ENCODE peak calls at places on chromosomes 4 and X, in ten cellular contexts. O, Q, H, A, V, C, R, L, Z and X are unnamed samples.

GRCh38 chr4:136369073-136369472 is 1163.2 kb downstream of the PCDH18 start:
- DNase-seq in R (no peak), L (no peak), V (no peak), Q (no peak), C (no peak), A (peak), O (no peak), Z (no peak), H (no peak), X (no peak)

GRCh38 chr4:158094413-158095110 is 78.3 kb downstream of the GASK1B start:
- DNase-seq in C (no peak), V (peak), Q (no peak), Z (no peak), L (no peak), O (no peak), A (peak), R (no peak), H (no peak), X (no peak)

GRCh38 chr4:84916233-84916632 is 50.3 kb downstream of the WDFY3 start:
- DNase-seq in Q (no peak), O (no peak), V (no peak), R (no peak), H (no peak), Z (no peak), L (no peak), C (no peak), A (no peak), X (no peak)

GRCh38 chrX:34734383-34734782 is 77.3 kb upstream of the TMEM47 start:
- DNase-seq in A (peak), Q (no peak), R (no peak), H (no peak), C (no peak), L (no peak), O (no peak), V (no peak), Z (no peak), X (no peak)

GRCh38 chr4:37625499-37625898 is 60.7 kb downstream of the RELL1 start:
- DNase-seq in V (no peak), C (no peak), Q (no peak), H (no peak), Z (no peak), L (no peak), R (no peak), O (no peak), A (no peak), X (no peak)

GRCh38 chrX:42934020-42934701 is 156.2 kb upstream of the PPP1R2C start:
- DNase-seq in C (no peak), L (peak), A (no peak), V (no peak), H (no peak), O (no peak), Q (peak), Z (peak), R (no peak), X (no peak)

GRCh38 chr4:45638641-45639040 is 485.2 kb downstream of the GABRG1 start:
- DNase-seq in L (no peak), C (no peak), Z (no peak), Q (no peak), H (no peak), R (no peak), A (no peak), V (no peak), O (no peak), X (no peak)

GRCh38 chr4:26204911-26205368 is 115.9 kb upstream of the RBPJ start:
- DNase-seq in Q (peak), L (no peak), C (peak), A (no peak), H (peak), Z (no peak), V (no peak), O (peak), R (no peak), X (no peak)

GRCh38 chrX:115560978-115561604 is at the start of gene PLS3:
- DNase-seq in O (peak), L (no peak), C (peak), H (peak), R (peak), V (peak), Q (no peak), Z (no peak), A (peak), X (peak)

GRCh38 chr4:171162478-171162877 is 650.7 kb upstream of the GALNTL6 start:
- DNase-seq in O (no peak), C (no peak), R (no peak), L (no peak), Z (no peak), H (no peak), V (no peak), A (no peak), Q (no peak), X (no peak)

GRCh38 chrX:9071031-9071650 is 37.2 kb upstream of the FAM9B start:
- DNase-seq in Q (no peak), R (no peak), V (no peak), A (peak), H (no peak), O (no peak), C (no peak), Z (no peak), L (no peak), X (no peak)

GRCh38 chr4:26058537-26058936 is 144.5 kb downstream of the SMIM20 start:
- DNase-seq in H (no peak), A (no peak), L (peak), V (no peak), O (no peak), Q (no peak), R (no peak), Z (no peak), C (no peak), X (peak)

GRCh38 chr4:73388887-73389286 is 15.2 kb upstream of the ALB start:
- DNase-seq in O (no peak), Z (no peak), L (no peak), V (no peak), R (no peak), C (no peak), Q (no peak), H (no peak), A (no peak), X (no peak)

GRCh38 chr4:10085386-10085785 is 31.2 kb downstream of the WDR1 start:
- DNase-seq in V (no peak), O (no peak), H (peak), C (no peak), R (peak), A (no peak), Z (no peak), L (no peak), Q (no peak), X (no peak)

GRCh38 chr4:83171640-83172039 is 57.1 kb upstream of the PLAC8 start:
- DNase-seq in V (no peak), O (no peak), Q (peak), H (no peak), Z (no peak), R (no peak), C (no peak), A (no peak), L (no peak), X (no peak)

GRCh38 chrX:35726176-35726575 is 72.0 kb upstream of the MAGEB16 start:
- DNase-seq in H (no peak), Q (peak), Z (no peak), V (no peak), C (no peak), O (no peak), R (no peak), L (no peak), A (peak), X (no peak)

DNA sequence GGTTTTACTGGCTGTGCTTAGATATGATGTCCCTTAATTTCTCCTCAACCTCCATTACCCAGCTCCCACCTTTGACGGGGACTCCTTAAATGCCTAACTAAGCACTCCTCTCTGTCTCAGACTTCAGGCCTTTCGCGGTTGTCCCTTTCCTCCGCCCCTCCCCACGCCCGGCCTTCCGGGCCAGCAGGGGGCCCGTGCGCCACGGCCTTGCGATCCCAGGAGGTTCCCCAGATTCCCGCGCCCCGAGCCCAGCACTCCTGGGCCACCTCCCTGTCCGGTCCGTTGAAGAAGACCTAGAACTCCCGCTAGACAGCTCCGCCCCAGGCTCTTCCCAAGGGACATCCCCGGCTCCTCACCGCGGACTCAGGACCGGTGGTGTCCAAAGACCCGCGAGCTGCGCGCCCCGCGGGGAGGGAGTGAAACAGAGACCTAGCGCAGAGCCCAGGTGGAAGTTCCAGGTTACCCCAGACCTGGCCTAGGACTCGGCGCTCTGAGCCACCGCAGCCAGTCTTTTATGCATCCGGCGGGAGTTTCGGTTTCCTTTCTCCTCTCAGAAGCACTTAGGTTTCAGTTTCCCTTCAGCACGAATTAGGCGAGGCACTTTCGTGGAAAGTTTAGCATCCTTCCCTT is at the start of gene DDX60:
- DNase-seq in R (peak), L (peak), C (peak), Z (peak), Q (peak), H (peak), V (peak), O (peak), A (peak), X (peak)
- TF ChIP-seq POLR2A in R (no peak), L (peak), C (peak), Z (peak), Q (no peak), H (peak), V (peak), O (no peak), A (peak), X (no peak)

GRCh38 chr4:53656421-53656981 is 65.2 kb upstream of the LNX1 start:
- DNase-seq in R (no peak), A (peak), H (no peak), C (no peak), V (no peak), O (peak), Q (no peak), L (no peak), Z (no peak), X (no peak)
- TF ChIP-seq CTCF in R (peak), A (peak), H (peak), C (peak), V (peak), O (no peak), Q (no peak), L (no peak), Z (peak), X (no peak)

GRCh38 chr4:24226018-24226417 is 336.2 kb upstream of the PPARGC1A start:
- DNase-seq in L (no peak), R (no peak), V (no peak), Z (no peak), H (no peak), O (peak), A (peak), C (no peak), Q (no peak), X (no peak)
- TF ChIP-seq POLR2A in L (no peak), R (no peak), V (no peak), Z (no peak), H (no peak), O (no peak), A (no peak), C (no peak), Q (no peak), X (no peak)

GRCh38 chr4:41358626-41359025 is 101.9 kb downstream of the UCHL1 start:
- DNase-seq in C (no peak), Z (no peak), L (no peak), V (no peak), A (no peak), H (no peak), O (no peak), R (no peak), Q (no peak), X (no peak)
- TF ChIP-seq CTCF in C (no peak), Z (no peak), L (no peak), V (no peak), A (no peak), H (no peak), O (no peak), R (no peak), Q (no peak), X (no peak)

GRCh38 chrX:39613508-39613921 is 484.2 kb downstream of the BCOR start:
- DNase-seq in L (no peak), C (peak), A (no peak), H (no peak), Q (no peak), R (no peak), O (peak), Z (no peak), V (no peak), X (no peak)
- TF ChIP-seq POLR2A in L (no peak), C (no peak), A (no peak), H (no peak), Q (no peak), R (no peak), O (no peak), Z (no peak), V (no peak), X (no peak)

GRCh38 chr4:163679189-163679588 is 184.7 kb downstream of the TMA16 start:
- DNase-seq in C (no peak), L (no peak), Q (peak), Z (peak), R (no peak), O (no peak), A (peak), V (no peak), H (no peak), X (no peak)
- TF ChIP-seq CTCF in C (no peak), L (peak), Q (peak), Z (no peak), R (no peak), O (no peak), A (peak), V (peak), H (no peak), X (no peak)

GRCh38 chrX:37455381-37455780 is 106.2 kb downstream of the PRRG1 start:
- DNase-seq in V (no peak), O (no peak), L (no peak), A (no peak), Q (no peak), R (no peak), Z (no peak), H (no peak), C (no peak), X (no peak)

GRCh38 chrX:37454537-37455285 is 105.5 kb downstream of the PRRG1 start:
- DNase-seq in Q (no peak), O (no peak), R (no peak), Z (no peak), H (no peak), V (peak), L (no peak), C (no peak), A (peak), X (no peak)

GRCh38 chrX:37453821-37454220 is 104.7 kb downstream of the PRRG1 start:
- DNase-seq in A (no peak), O (no peak), V (no peak), Q (no peak), L (no peak), Z (no peak), R (no peak), C (no peak), H (no peak), X (no peak)
- TF ChIP-seq POLR2A in A (no peak), O (no peak), V (no peak), Q (no peak), L (no peak), Z (no peak), R (no peak), C (no peak), H (no peak), X (no peak)

DNA sequence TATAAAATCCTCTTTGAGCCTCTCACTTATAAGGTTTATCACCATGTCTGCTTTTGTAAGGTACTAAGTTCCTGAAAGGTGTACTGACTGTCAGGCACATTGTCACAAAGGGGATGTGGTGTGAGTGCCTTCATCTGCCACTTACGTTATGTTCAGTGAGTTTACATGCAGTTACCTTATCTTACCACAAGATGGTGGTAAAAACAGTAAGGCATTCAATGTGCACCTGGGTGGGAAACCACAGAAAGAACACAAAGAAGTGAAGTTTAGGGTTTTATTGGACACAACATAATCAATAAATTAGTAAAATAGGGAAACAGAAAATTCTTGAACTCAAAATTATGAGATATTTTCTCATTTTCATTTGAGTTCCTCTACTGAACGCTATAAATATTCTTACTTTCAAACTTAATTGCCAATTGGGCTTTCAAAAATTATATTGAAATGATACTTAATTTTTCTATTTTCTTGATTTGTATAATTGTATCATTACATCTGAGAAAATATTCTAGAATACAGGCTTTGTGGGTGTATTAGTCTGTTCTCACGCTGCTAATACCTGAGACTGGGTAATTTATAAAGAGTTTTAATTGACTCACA is 650.8 kb downstream of the PCDH7 start:
- DNase-seq in O (no peak), V (peak), L (peak), R (no peak), H (no peak), C (no peak), Q (peak), Z (no peak), A (peak), X (no peak)
- TF ChIP-seq CTCF in O (peak), V (peak), L (peak), R (peak), H (peak), C (peak), Q (peak), Z (peak), A (peak), X (no peak)